ENCODE peak calls at places on chromosomes 6 and 20, in eight cellular contexts. One of them, this sample, is unnamed.
A peak's percentile ranks its signal among the peaks of the same experiment; 100 is the strongest.

GRCh38 chr20:4227085-4227821 is 211.9 kb upstream of the RNF24 start:
- DNase-seq in fibroblast of the aortic adventitia: peak; percentile 47
- DNase-seq in HT1080: peak; percentile 51
- DNase-seq in putamen: no peak
- DNase-seq in activated CD4-positive, alpha-beta T cell treated with anti-CD3 and anti-CD28 coated beads, Interleukin-2, amount 50 U/mL, for 24 hours: no peak
- DNase-seq in AG04450: no peak
- DNase-seq in activated gamma-delta T cell treated with Interleukin-2 at 50 U/mL for 16 hours: no peak
- DNase-seq in hepatic stellate cell: peak; percentile 62
- DNase-seq in this sample: no peak

GRCh38 chr20:2396241-2396814 is 15.6 kb downstream of the TGM6 start:
- DNase-seq in fibroblast of the aortic adventitia: no peak
- DNase-seq in HT1080: no peak
- DNase-seq in putamen: no peak
- DNase-seq in activated CD4-positive, alpha-beta T cell treated with anti-CD3 and anti-CD28 coated beads, Interleukin-2, amount 50 U/mL, for 24 hours: no peak
- DNase-seq in AG04450: no peak
- DNase-seq in activated gamma-delta T cell treated with Interleukin-2 at 50 U/mL for 16 hours: no peak
- DNase-seq in hepatic stellate cell: no peak
- DNase-seq in this sample: no peak

GRCh38 chr6:3806169-3806922 is 42.8 kb upstream of the FAM50B start:
- DNase-seq in fibroblast of the aortic adventitia: no peak
- DNase-seq in HT1080: no peak
- DNase-seq in putamen: no peak
- DNase-seq in activated CD4-positive, alpha-beta T cell treated with anti-CD3 and anti-CD28 coated beads, Interleukin-2, amount 50 U/mL, for 24 hours: no peak
- DNase-seq in AG04450: no peak
- DNase-seq in activated gamma-delta T cell treated with Interleukin-2 at 50 U/mL for 16 hours: no peak
- DNase-seq in hepatic stellate cell: no peak
- DNase-seq in this sample: no peak

GRCh38 chr20:50450961-50451752 is 59.0 kb upstream of the PTPN1 start:
- DNase-seq in fibroblast of the aortic adventitia: peak; percentile 32
- DNase-seq in HT1080: no peak
- DNase-seq in putamen: no peak
- DNase-seq in activated CD4-positive, alpha-beta T cell treated with anti-CD3 and anti-CD28 coated beads, Interleukin-2, amount 50 U/mL, for 24 hours: no peak
- DNase-seq in AG04450: no peak
- DNase-seq in activated gamma-delta T cell treated with Interleukin-2 at 50 U/mL for 16 hours: peak; percentile 22
- DNase-seq in hepatic stellate cell: peak; percentile 24
- DNase-seq in this sample: no peak

GRCh38 chr6:5645275-5645674 is 361.4 kb downstream of the NRN1 start:
- DNase-seq in fibroblast of the aortic adventitia: no peak
- DNase-seq in HT1080: no peak
- DNase-seq in putamen: no peak
- DNase-seq in activated CD4-positive, alpha-beta T cell treated with anti-CD3 and anti-CD28 coated beads, Interleukin-2, amount 50 U/mL, for 24 hours: no peak
- DNase-seq in AG04450: no peak
- DNase-seq in activated gamma-delta T cell treated with Interleukin-2 at 50 U/mL for 16 hours: no peak
- DNase-seq in hepatic stellate cell: no peak
- DNase-seq in this sample: peak; percentile 4

GRCh38 chr6:107849325-107849724 is 25.2 kb upstream of the SCML4 start:
- DNase-seq in fibroblast of the aortic adventitia: no peak
- DNase-seq in HT1080: no peak
- DNase-seq in putamen: no peak
- DNase-seq in activated CD4-positive, alpha-beta T cell treated with anti-CD3 and anti-CD28 coated beads, Interleukin-2, amount 50 U/mL, for 24 hours: no peak
- DNase-seq in AG04450: no peak
- DNase-seq in activated gamma-delta T cell treated with Interleukin-2 at 50 U/mL for 16 hours: no peak
- DNase-seq in hepatic stellate cell: no peak
- DNase-seq in this sample: no peak

GRCh38 chr20:6575912-6576391 is 191.5 kb upstream of the BMP2 start:
- DNase-seq in fibroblast of the aortic adventitia: peak; percentile 27
- DNase-seq in HT1080: no peak
- DNase-seq in putamen: no peak
- DNase-seq in activated CD4-positive, alpha-beta T cell treated with anti-CD3 and anti-CD28 coated beads, Interleukin-2, amount 50 U/mL, for 24 hours: no peak
- DNase-seq in AG04450: peak; percentile 58
- DNase-seq in activated gamma-delta T cell treated with Interleukin-2 at 50 U/mL for 16 hours: no peak
- DNase-seq in hepatic stellate cell: no peak
- DNase-seq in this sample: no peak

GRCh38 chr20:45969712-45970634 is 2.0 kb downstream of the ZNF335 start:
- DNase-seq in fibroblast of the aortic adventitia: peak; percentile 77
- DNase-seq in HT1080: peak; percentile 62
- DNase-seq in putamen: peak; percentile 53
- DNase-seq in activated CD4-positive, alpha-beta T cell treated with anti-CD3 and anti-CD28 coated beads, Interleukin-2, amount 50 U/mL, for 24 hours: no peak
- DNase-seq in AG04450: peak; percentile 32
- DNase-seq in activated gamma-delta T cell treated with Interleukin-2 at 50 U/mL for 16 hours: no peak
- DNase-seq in hepatic stellate cell: peak; percentile 76
- DNase-seq in this sample: peak; percentile 41

GRCh38 chr20:610130-611046 is at the start of gene TCF15:
- DNase-seq in fibroblast of the aortic adventitia: no peak
- DNase-seq in HT1080: no peak
- DNase-seq in putamen: no peak
- DNase-seq in activated CD4-positive, alpha-beta T cell treated with anti-CD3 and anti-CD28 coated beads, Interleukin-2, amount 50 U/mL, for 24 hours: no peak
- DNase-seq in AG04450: no peak
- DNase-seq in activated gamma-delta T cell treated with Interleukin-2 at 50 U/mL for 16 hours: no peak
- DNase-seq in hepatic stellate cell: no peak
- DNase-seq in this sample: no peak

GRCh38 chr6:2632368-2632767 is 118.4 kb downstream of the MYLK4 start:
- DNase-seq in fibroblast of the aortic adventitia: peak; percentile 58
- DNase-seq in HT1080: no peak
- DNase-seq in putamen: no peak
- DNase-seq in activated CD4-positive, alpha-beta T cell treated with anti-CD3 and anti-CD28 coated beads, Interleukin-2, amount 50 U/mL, for 24 hours: no peak
- DNase-seq in AG04450: no peak
- DNase-seq in activated gamma-delta T cell treated with Interleukin-2 at 50 U/mL for 16 hours: no peak
- DNase-seq in hepatic stellate cell: no peak
- DNase-seq in this sample: peak; percentile 41

GRCh38 chr6:152184573-152185157 is 377.2 kb downstream of the ESR1 start:
- DNase-seq in fibroblast of the aortic adventitia: no peak
- DNase-seq in HT1080: no peak
- DNase-seq in putamen: no peak
- DNase-seq in activated CD4-positive, alpha-beta T cell treated with anti-CD3 and anti-CD28 coated beads, Interleukin-2, amount 50 U/mL, for 24 hours: no peak
- DNase-seq in AG04450: no peak
- DNase-seq in activated gamma-delta T cell treated with Interleukin-2 at 50 U/mL for 16 hours: no peak
- DNase-seq in hepatic stellate cell: no peak
- DNase-seq in this sample: no peak

GRCh38 chr6:42978487-42978792 is 541 bp downstream of the PEX6 start:
- DNase-seq in fibroblast of the aortic adventitia: no peak
- DNase-seq in HT1080: no peak
- DNase-seq in putamen: no peak
- DNase-seq in activated CD4-positive, alpha-beta T cell treated with anti-CD3 and anti-CD28 coated beads, Interleukin-2, amount 50 U/mL, for 24 hours: no peak
- DNase-seq in AG04450: no peak
- DNase-seq in activated gamma-delta T cell treated with Interleukin-2 at 50 U/mL for 16 hours: no peak
- DNase-seq in hepatic stellate cell: peak; percentile 60
- DNase-seq in this sample: no peak

GRCh38 chr6:14282854-14283505 is 165.4 kb downstream of the CD83 start:
- DNase-seq in fibroblast of the aortic adventitia: no peak
- DNase-seq in HT1080: no peak
- DNase-seq in putamen: no peak
- DNase-seq in activated CD4-positive, alpha-beta T cell treated with anti-CD3 and anti-CD28 coated beads, Interleukin-2, amount 50 U/mL, for 24 hours: no peak
- DNase-seq in AG04450: no peak
- DNase-seq in activated gamma-delta T cell treated with Interleukin-2 at 50 U/mL for 16 hours: no peak
- DNase-seq in hepatic stellate cell: no peak
- DNase-seq in this sample: no peak

GRCh38 chr6:45378324-45378926 is 691 bp upstream of the SUPT3H start:
- DNase-seq in fibroblast of the aortic adventitia: no peak
- DNase-seq in HT1080: no peak
- DNase-seq in putamen: no peak
- DNase-seq in activated CD4-positive, alpha-beta T cell treated with anti-CD3 and anti-CD28 coated beads, Interleukin-2, amount 50 U/mL, for 24 hours: no peak
- DNase-seq in AG04450: peak; percentile 23
- DNase-seq in activated gamma-delta T cell treated with Interleukin-2 at 50 U/mL for 16 hours: no peak
- DNase-seq in hepatic stellate cell: no peak
- DNase-seq in this sample: no peak

GRCh38 chr6:56663344-56663743 is 20.7 kb upstream of the DST start:
- DNase-seq in fibroblast of the aortic adventitia: no peak
- DNase-seq in HT1080: peak; percentile 69
- DNase-seq in putamen: no peak
- DNase-seq in activated CD4-positive, alpha-beta T cell treated with anti-CD3 and anti-CD28 coated beads, Interleukin-2, amount 50 U/mL, for 24 hours: no peak
- DNase-seq in AG04450: no peak
- DNase-seq in activated gamma-delta T cell treated with Interleukin-2 at 50 U/mL for 16 hours: no peak
- DNase-seq in hepatic stellate cell: no peak
- DNase-seq in this sample: no peak

GRCh38 chr20:38132156-38132909 is 32.7 kb downstream of the TGM2 start:
- DNase-seq in fibroblast of the aortic adventitia: no peak
- DNase-seq in HT1080: no peak
- DNase-seq in putamen: no peak
- DNase-seq in activated CD4-positive, alpha-beta T cell treated with anti-CD3 and anti-CD28 coated beads, Interleukin-2, amount 50 U/mL, for 24 hours: no peak
- DNase-seq in AG04450: no peak
- DNase-seq in activated gamma-delta T cell treated with Interleukin-2 at 50 U/mL for 16 hours: no peak
- DNase-seq in hepatic stellate cell: no peak
- DNase-seq in this sample: no peak

GRCh38 chr6:159110013-159110412 is 59.2 kb upstream of the FNDC1 start:
- DNase-seq in fibroblast of the aortic adventitia: peak; percentile 46
- DNase-seq in HT1080: peak; percentile 53
- DNase-seq in putamen: no peak
- DNase-seq in activated CD4-positive, alpha-beta T cell treated with anti-CD3 and anti-CD28 coated beads, Interleukin-2, amount 50 U/mL, for 24 hours: no peak
- DNase-seq in AG04450: no peak
- DNase-seq in activated gamma-delta T cell treated with Interleukin-2 at 50 U/mL for 16 hours: peak; percentile 26
- DNase-seq in hepatic stellate cell: peak; percentile 36
- DNase-seq in this sample: peak; percentile 15

GRCh38 chr6:157670466-157671186 is 152.4 kb upstream of the SNX9 start:
- DNase-seq in fibroblast of the aortic adventitia: peak; percentile 32
- DNase-seq in HT1080: no peak
- DNase-seq in putamen: no peak
- DNase-seq in activated CD4-positive, alpha-beta T cell treated with anti-CD3 and anti-CD28 coated beads, Interleukin-2, amount 50 U/mL, for 24 hours: no peak
- DNase-seq in AG04450: no peak
- DNase-seq in activated gamma-delta T cell treated with Interleukin-2 at 50 U/mL for 16 hours: no peak
- DNase-seq in hepatic stellate cell: no peak
- DNase-seq in this sample: no peak

GRCh38 chr6:162493917-162494316 is 233.6 kb downstream of the PRKN start:
- DNase-seq in fibroblast of the aortic adventitia: no peak
- DNase-seq in HT1080: no peak
- DNase-seq in putamen: no peak
- DNase-seq in activated CD4-positive, alpha-beta T cell treated with anti-CD3 and anti-CD28 coated beads, Interleukin-2, amount 50 U/mL, for 24 hours: no peak
- DNase-seq in AG04450: no peak
- DNase-seq in activated gamma-delta T cell treated with Interleukin-2 at 50 U/mL for 16 hours: no peak
- DNase-seq in hepatic stellate cell: no peak
- DNase-seq in this sample: no peak

GRCh38 chr20:59248031-59248684 is 52.3 kb upstream of the EDN3 start:
- DNase-seq in fibroblast of the aortic adventitia: no peak
- DNase-seq in HT1080: peak; percentile 45
- DNase-seq in putamen: no peak
- DNase-seq in activated CD4-positive, alpha-beta T cell treated with anti-CD3 and anti-CD28 coated beads, Interleukin-2, amount 50 U/mL, for 24 hours: no peak
- DNase-seq in AG04450: no peak
- DNase-seq in activated gamma-delta T cell treated with Interleukin-2 at 50 U/mL for 16 hours: no peak
- DNase-seq in hepatic stellate cell: no peak
- DNase-seq in this sample: no peak

GRCh38 chr6:12233693-12234551 is 56.2 kb upstream of the EDN1 start:
- DNase-seq in fibroblast of the aortic adventitia: peak; percentile 88
- DNase-seq in HT1080: peak; percentile 90
- DNase-seq in putamen: peak; percentile 81
- DNase-seq in activated CD4-positive, alpha-beta T cell treated with anti-CD3 and anti-CD28 coated beads, Interleukin-2, amount 50 U/mL, for 24 hours: peak; percentile 37
- DNase-seq in AG04450: peak; percentile 60
- DNase-seq in activated gamma-delta T cell treated with Interleukin-2 at 50 U/mL for 16 hours: peak; percentile 7
- DNase-seq in hepatic stellate cell: peak; percentile 43
- DNase-seq in this sample: peak; percentile 80

GRCh38 chr6:168190646-168191443 is 111.8 kb upstream of the FRMD1 start:
- DNase-seq in fibroblast of the aortic adventitia: no peak
- DNase-seq in HT1080: no peak
- DNase-seq in putamen: no peak
- DNase-seq in activated CD4-positive, alpha-beta T cell treated with anti-CD3 and anti-CD28 coated beads, Interleukin-2, amount 50 U/mL, for 24 hours: no peak
- DNase-seq in AG04450: no peak
- DNase-seq in activated gamma-delta T cell treated with Interleukin-2 at 50 U/mL for 16 hours: no peak
- DNase-seq in hepatic stellate cell: no peak
- DNase-seq in this sample: no peak